ENCODE peak calls at places on chromosomes 1 and 21, in five cellular contexts. C is thoracic aorta, F is body of pancreas, D is ovary, J is mammary epithelial cell. W is an unnamed sample.

GRCh38 chr1:24435782-24436365 is 20.3 kb downstream of the NIPAL3 start:
- DNase-seq in F (no peak), D (no peak), J (peak; percentile 11), C (no peak), W (no peak)

GRCh38 chr1:225685476-225686176 is 32.7 kb upstream of the ENAH start:
- DNase-seq in D (no peak), J (no peak), C (no peak), F (no peak), W (no peak)

GRCh38 chr1:234309598-234310459 is 63.4 kb upstream of the COA6 start:
- DNase-seq in F (peak; percentile 77), D (peak; percentile 18), C (no peak), J (peak; percentile 59), W (peak; percentile 69)

GRCh38 chr1:211654838-211655787 is 20.3 kb downstream of the NEK2 start:
- DNase-seq in J (peak; percentile 68), F (peak; percentile 92), D (peak; percentile 91), C (peak; percentile 54), W (peak; percentile 90)

GRCh38 chr1:9018372-9018771 is 7.9 kb downstream of the SLC2A7 start:
- DNase-seq in C (no peak), J (no peak), F (no peak), D (peak; percentile 56), W (no peak)

GRCh38 chr1:178283409-178283808 is 189.5 kb downstream of the RASAL2 start:
- DNase-seq in D (no peak), F (no peak), C (no peak), J (no peak), W (no peak)

GRCh38 chr1:91596474-91596873 is 95.8 kb downstream of the CDC7 start:
- DNase-seq in C (no peak), J (peak; percentile 22), D (no peak), F (no peak), W (no peak)

GRCh38 chr1:183942933-183943693 is 94.4 kb downstream of the COLGALT2 start:
- DNase-seq in J (peak; percentile 78), F (no peak), C (no peak), D (no peak), W (no peak)

GRCh38 chr21:41137889-41138288 is 30.1 kb upstream of the BACE2 start:
- DNase-seq in D (no peak), F (no peak), J (no peak), C (no peak), W (no peak)

GRCh38 chr1:153683853-153684252 is 5.4 kb downstream of the NPR1 start:
- DNase-seq in C (no peak), J (peak; percentile 36), F (no peak), D (no peak), W (no peak)

GRCh38 chr1:232662910-232663309 is 33.0 kb upstream of the SIPA1L2 start:
- DNase-seq in C (no peak), F (no peak), D (no peak), J (no peak), W (no peak)

GRCh38 chr1:227447531-227447990 is 115.8 kb upstream of the ZNF678 start:
- DNase-seq in D (peak; percentile 34), F (peak; percentile 44), J (no peak), C (no peak), W (no peak)

GRCh38 chr1:240765732-240766363 is 153.9 kb upstream of the GREM2 start:
- DNase-seq in D (no peak), C (no peak), J (no peak), F (no peak), W (no peak)

GRCh38 chr1:218930879-218931278 is 242.8 kb upstream of the LYPLAL1 start:
- DNase-seq in F (no peak), C (no peak), J (peak; percentile 2), D (no peak), W (no peak)

GRCh38 chr1:2174348-2175054 is 20.1 kb downstream of the FAAP20 start:
- DNase-seq in D (peak; percentile 80), F (peak; percentile 41), C (no peak), J (peak; percentile 40), W (peak; percentile 50)

GRCh38 chr21:35649186-35649585 is 411.1 kb downstream of the SETD4 start:
- DNase-seq in J (peak; percentile 36), F (no peak), C (no peak), D (no peak), W (no peak)

GRCh38 chr1:15362096-15362736 is 47.5 kb upstream of the EFHD2 start:
- DNase-seq in C (no peak), J (no peak), D (no peak), F (no peak), W (no peak)
- H3K4me1 ChIP-seq in C (no peaks in the 10 kb centered on the region), J (peaks cover 6% of the 10 kb centered on the region), D (no peaks in the 10 kb centered on the region), F (peaks cover 13% of the 10 kb centered on the region), W (no peaks in the 10 kb centered on the region)

GRCh38 chr1:44644806-44645205 is 29.5 kb downstream of the TMEM53 start:
- DNase-seq in D (no peak), J (no peak), F (no peak), C (no peak), W (no peak)

GRCh38 chr1:44642255-44642654 is 32.0 kb downstream of the TMEM53 start:
- DNase-seq in J (no peak), D (no peak), F (no peak), C (no peak), W (no peak)

GRCh38 chr1:44641126-44642102 is 32.9 kb downstream of the TMEM53 start:
- DNase-seq in J (no peak), C (no peak), D (no peak), F (no peak), W (no peak)

GRCh38 chr1:44643721-44644330 is 30.5 kb downstream of the TMEM53 start:
- DNase-seq in C (no peak), F (no peak), D (no peak), J (no peak), W (no peak)

DNA sequence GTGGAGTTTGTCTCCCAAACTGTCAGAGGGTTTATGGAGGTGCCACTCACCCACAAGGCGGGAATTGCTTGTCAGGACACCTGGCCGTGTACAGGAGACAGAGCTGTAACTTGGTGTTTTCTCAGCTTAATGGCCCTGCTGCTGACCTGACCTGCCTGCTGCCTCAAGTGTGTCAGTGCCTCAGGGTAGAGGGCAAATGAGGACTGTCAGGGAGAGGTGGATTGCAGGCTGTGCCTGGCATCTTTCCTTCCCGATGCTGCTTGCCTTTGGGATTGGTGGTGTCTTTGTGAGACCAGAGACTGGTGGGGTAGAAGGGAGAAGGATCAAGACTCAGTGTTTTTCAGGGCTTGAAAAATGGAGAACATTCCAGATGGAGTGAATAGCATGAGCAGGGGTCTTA is 31.4 kb downstream of the TMEM53 start:
- DNase-seq in F (no peak), J (no peak), C (no peak), D (no peak), W (no peak)
- H3K4me1 ChIP-seq in F (no peaks in the 10 kb centered on the region), J (no peaks in the 10 kb centered on the region), C (peaks cover 37% of the 10 kb centered on the region), D (peaks cover 6% of the 10 kb centered on the region), W (peaks cover 7% of the 10 kb centered on the region)

GRCh38 chr1:156500578-156500846 is at the start of gene MEF2D:
- DNase-seq in F (no peak), D (no peak), C (no peak), J (no peak), W (no peak)
- H3K4me1 ChIP-seq in F (peaks cover 76% of the 10 kb centered on the region), D (peaks cover 45% of the 10 kb centered on the region), C (peaks cover 65% of the 10 kb centered on the region), J (peaks cover 58% of the 10 kb centered on the region), W (peaks cover 69% of the 10 kb centered on the region)

DNA sequence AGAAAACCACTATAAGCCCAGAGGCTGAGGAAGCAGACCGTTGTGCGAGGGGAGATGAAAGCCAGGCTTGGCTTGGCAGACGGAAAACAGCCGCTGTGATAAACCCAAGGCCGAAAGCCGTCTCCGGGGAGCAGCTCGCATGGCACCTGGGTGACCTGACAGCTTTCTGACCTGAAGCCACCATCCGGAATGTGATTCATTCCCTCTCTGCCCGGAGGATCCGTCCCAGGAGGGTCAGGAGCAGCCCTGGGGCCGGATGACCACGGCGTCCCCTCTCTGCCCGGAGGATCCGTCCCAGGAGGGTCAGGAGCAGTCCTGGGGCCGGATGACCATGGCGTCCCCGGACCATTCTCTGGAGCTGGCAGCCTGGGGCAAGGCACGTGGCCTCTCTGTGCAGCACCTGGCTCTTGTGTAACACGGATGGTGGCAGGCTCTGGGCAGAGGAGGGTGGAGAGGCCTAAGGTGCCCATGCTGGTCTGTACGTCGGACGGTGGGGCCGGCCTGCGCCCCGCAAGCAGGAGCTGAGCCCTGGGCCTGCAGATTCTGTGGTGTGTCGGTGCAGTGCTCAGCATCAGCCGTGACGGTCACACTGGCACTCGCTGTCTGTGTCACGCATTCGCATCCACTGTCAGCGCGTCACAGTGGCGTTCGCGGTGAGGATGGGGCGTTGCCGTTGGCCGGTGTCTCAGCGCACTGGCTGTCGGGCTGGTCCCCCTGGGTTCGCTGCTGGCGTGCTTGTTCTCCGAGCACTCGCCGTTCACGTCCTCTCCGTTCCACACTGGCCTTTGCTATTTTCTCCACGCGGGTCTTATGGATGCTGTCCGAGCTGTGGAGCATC is 50.3 kb downstream of the SLX9 start:
- DNase-seq in F (no peak), D (no peak), J (no peak), C (no peak), W (no peak)
- H3K4me1 ChIP-seq in F (no peaks in the 10 kb centered on the region), D (peaks cover 19% of the 10 kb centered on the region), J (peaks cover 10% of the 10 kb centered on the region), C (peaks cover 24% of the 10 kb centered on the region), W (peaks cover 32% of the 10 kb centered on the region)

GRCh38 chr1:101137144-101138126 is 99.4 kb upstream of the S1PR1 start:
- DNase-seq in D (no peak), C (no peak), F (no peak), J (no peak), W (no peak)

GRCh38 chr1:101131239-101131924 is 105.4 kb upstream of the S1PR1 start:
- DNase-seq in C (no peak), F (no peak), J (no peak), D (no peak), W (no peak)

GRCh38 chr1:101136739-101137138 is 100.1 kb upstream of the S1PR1 start:
- DNase-seq in J (no peak), D (no peak), C (no peak), F (no peak), W (no peak)

GRCh38 chr1:101139130-101139529 is 97.7 kb upstream of the S1PR1 start:
- DNase-seq in F (no peak), D (no peak), J (no peak), C (no peak), W (no peak)

DNA sequence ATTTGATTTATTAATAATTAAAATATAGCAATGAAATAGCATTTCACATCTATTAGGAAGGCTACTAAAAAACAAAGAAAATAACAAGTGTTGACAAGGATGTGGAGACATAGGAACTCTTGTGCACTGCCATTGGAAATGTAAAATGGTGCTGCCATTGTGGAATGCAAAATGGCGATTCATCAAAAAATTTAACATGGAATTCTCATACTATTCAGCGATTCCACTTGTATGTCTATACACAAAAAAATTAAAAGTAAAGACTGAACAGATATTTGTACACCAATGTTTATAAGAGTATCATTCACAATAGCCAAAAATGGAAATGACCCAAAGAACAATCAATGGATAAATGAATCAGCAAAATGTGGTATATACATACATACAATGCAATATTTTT is 101.3 kb upstream of the S1PR1 start:
- DNase-seq in D (no peak), C (no peak), J (no peak), F (no peak), W (no peak)
- H3K4me1 ChIP-seq in D (no peaks in the 10 kb centered on the region), C (peaks cover 35% of the 10 kb centered on the region), J (peaks cover 12% of the 10 kb centered on the region), F (no peaks in the 10 kb centered on the region), W (no peaks in the 10 kb centered on the region)

DNA sequence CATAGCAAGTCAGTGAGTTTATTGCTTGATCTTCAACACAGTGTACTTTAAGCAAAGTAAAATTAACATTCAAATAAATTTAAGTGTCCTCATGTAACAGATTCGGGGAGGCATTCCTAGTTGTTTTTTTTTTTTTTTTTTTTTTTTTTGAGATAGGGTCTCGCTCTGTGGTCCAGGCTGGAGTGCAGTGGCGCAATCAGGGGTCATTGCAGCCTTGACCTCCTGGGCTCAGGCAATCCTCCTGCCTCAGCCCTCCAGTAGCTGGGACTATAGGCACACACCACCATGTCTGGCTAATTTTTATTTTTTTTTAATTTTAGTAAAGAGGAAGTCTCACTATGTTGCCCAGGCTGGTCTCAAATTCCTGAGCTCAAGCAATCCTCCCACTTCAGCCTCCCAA is 22.8 kb downstream of the OSBPL9 start:
- DNase-seq in J (no peak), C (no peak), D (no peak), F (no peak), W (no peak)
- H3K4me1 ChIP-seq in J (peaks cover 47% of the 10 kb centered on the region), C (peaks cover 81% of the 10 kb centered on the region), D (peaks cover 25% of the 10 kb centered on the region), F (peaks cover 34% of the 10 kb centered on the region), W (peaks cover 50% of the 10 kb centered on the region)